ENCODE peak calls at places on chromosomes 13 and 19, in ten cellular contexts. I, Z, O, K, P, Q, W, F, S and Y are unnamed samples.

GRCh38 chr13:50810998-50811397 is 32.5 kb downstream of the DLEU7 start:
- DNase-seq in I (no peak), Z (no peak), O (no peak), K (no peak), P (no peak), Q (peak), W (no peak), F (no peak), S (no peak), Y (no peak)

GRCh38 chr13:77832339-77833100 is 86.1 kb downstream of the EDNRB start:
- DNase-seq in I (no peak), Z (no peak), O (no peak), K (no peak), P (no peak), Q (no peak), W (no peak), F (no peak), S (no peak), Y (no peak)

GRCh38 chr13:79245937-79246574 is 160.0 kb downstream of the RBM26 start:
- DNase-seq in I (no peak), Z (no peak), O (no peak), K (no peak), P (no peak), Q (peak), W (no peak), F (no peak), S (no peak), Y (no peak)

GRCh38 chr19:33469171-33470039 is 52.2 kb downstream of the PEPD start:
- DNase-seq in I (no peak), Z (no peak), O (no peak), K (no peak), P (no peak), Q (no peak), W (no peak), F (no peak), S (no peak), Y (peak)

GRCh38 chr19:47550129-47550528 is 22.8 kb downstream of the ZNF541 start:
- DNase-seq in I (no peak), Z (no peak), O (no peak), K (no peak), P (no peak), Q (no peak), W (no peak), F (no peak), S (no peak), Y (no peak)

GRCh38 chr19:53785196-53785889 is 38.8 kb downstream of the NLRP12 start:
- DNase-seq in I (no peak), Z (no peak), O (no peak), K (no peak), P (no peak), Q (no peak), W (no peak), F (no peak), S (no peak), Y (no peak)

GRCh38 chr13:75566658-75567057 is 17.1 kb downstream of the UCHL3 start:
- DNase-seq in I (peak), Z (no peak), O (no peak), K (no peak), P (no peak), Q (no peak), W (no peak), F (no peak), S (peak), Y (no peak)

GRCh38 chr13:44576396-44577235 is 486 bp upstream of the TSC22D1 start:
- DNase-seq in I (peak), Z (no peak), O (peak), K (peak), P (peak), Q (no peak), W (no peak), F (peak), S (no peak), Y (peak)

GRCh38 chr13:42071667-42072419 is 23.4 kb downstream of the DGKH start:
- DNase-seq in I (no peak), Z (no peak), O (peak), K (no peak), P (peak), Q (no peak), W (no peak), F (no peak), S (no peak), Y (no peak)

GRCh38 chr13:19681517-19681916 is 48.1 kb downstream of the MPHOSPH8 start:
- DNase-seq in I (no peak), Z (no peak), O (no peak), K (no peak), P (no peak), Q (no peak), W (no peak), F (no peak), S (no peak), Y (no peak)

GRCh38 chr13:24660023-24660806 is 20.0 kb upstream of the ATP12A start:
- DNase-seq in I (peak), Z (no peak), O (no peak), K (no peak), P (no peak), Q (no peak), W (no peak), F (no peak), S (no peak), Y (no peak)

GRCh38 chr19:10001899-10002298 is 8.4 kb downstream of the COL5A3 start:
- DNase-seq in I (no peak), Z (peak), O (no peak), K (peak), P (peak), Q (no peak), W (no peak), F (peak), S (no peak), Y (no peak)

GRCh38 chr19:6229951-6230712 is 49.6 kb downstream of the MLLT1 start:
- DNase-seq in I (no peak), Z (no peak), O (peak), K (no peak), P (no peak), Q (no peak), W (no peak), F (no peak), S (no peak), Y (no peak)

GRCh38 chr19:51366999-51367564 is 894 bp upstream of the ETFB start:
- DNase-seq in I (peak), Z (no peak), O (peak), K (peak), P (no peak), Q (no peak), W (no peak), F (peak), S (no peak), Y (no peak)

GRCh38 chr13:21405309-21405708 is 53.8 kb downstream of the ZDHHC20 start:
- DNase-seq in I (no peak), Z (no peak), O (no peak), K (no peak), P (no peak), Q (no peak), W (no peak), F (no peak), S (no peak), Y (no peak)

GRCh38 chr13:49165798-49166752 is 54.1 kb upstream of the MLNR start:
- DNase-seq in I (no peak), Z (no peak), O (no peak), K (no peak), P (no peak), Q (no peak), W (no peak), F (no peak), S (no peak), Y (no peak)

GRCh38 chr13:29459818-29460335 is 135.6 kb downstream of the SLC7A1 start:
- DNase-seq in I (no peak), Z (no peak), O (no peak), K (no peak), P (no peak), Q (no peak), W (no peak), F (no peak), S (no peak), Y (no peak)

GRCh38 chr19:2812414-2813234 is 7.0 kb upstream of the ZNF554 start:
- DNase-seq in I (peak), Z (no peak), O (peak), K (no peak), P (no peak), Q (no peak), W (no peak), F (no peak), S (no peak), Y (no peak)

DNA sequence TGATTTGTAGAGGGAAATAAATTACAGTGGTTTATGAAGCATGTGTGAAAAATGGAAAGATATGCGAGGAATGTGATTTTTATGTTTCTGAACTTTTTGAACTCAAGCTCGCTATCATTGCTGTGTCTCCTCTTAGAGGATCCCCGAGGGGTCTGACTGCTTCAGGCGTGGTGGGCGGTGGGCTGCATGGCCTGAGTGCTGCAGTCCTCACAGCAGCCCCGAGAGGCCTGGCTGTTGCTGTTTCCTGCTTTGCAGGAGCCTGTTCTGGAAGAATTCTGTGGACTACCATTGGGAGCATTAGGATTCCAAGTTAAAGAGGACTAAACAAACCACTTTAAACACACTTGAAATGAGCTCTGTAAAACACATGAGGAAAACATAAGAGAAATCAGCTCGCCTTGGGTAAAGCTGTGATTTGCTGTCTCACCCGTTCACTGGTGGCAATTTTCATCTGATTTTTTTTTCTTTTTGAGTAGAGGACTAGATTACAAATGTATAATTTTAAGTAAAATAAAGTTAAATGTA is 95.9 kb downstream of the ARHGEF7 start:
- DNase-seq in I (no peak), Z (no peak), O (no peak), K (no peak), P (no peak), Q (no peak), W (no peak), F (no peak), S (no peak), Y (no peak)
- H3K4me3 ChIP-seq in I (no peak), Z (no peak), O (no peak), K (no peak), P (no peak), Q (no peak), W (peak), F (no peak), S (no peak), Y (no peak)

GRCh38 chr19:56966697-56967299 is 126.3 kb upstream of the PEG3 start:
- DNase-seq in I (no peak), Z (peak), O (no peak), K (no peak), P (no peak), Q (no peak), W (no peak), F (no peak), S (no peak), Y (no peak)

GRCh38 chr19:56971230-56971629 is 130.7 kb upstream of the PEG3 start:
- DNase-seq in I (no peak), Z (no peak), O (no peak), K (no peak), P (no peak), Q (no peak), W (no peak), F (no peak), S (no peak), Y (no peak)

GRCh38 chr19:56964526-56964925 is 124.0 kb upstream of the PEG3 start:
- DNase-seq in I (no peak), Z (no peak), O (no peak), K (no peak), P (no peak), Q (no peak), W (no peak), F (no peak), S (no peak), Y (no peak)

GRCh38 chr19:56969726-56970125 is 129.2 kb upstream of the PEG3 start:
- DNase-seq in I (no peak), Z (peak), O (no peak), K (no peak), P (no peak), Q (no peak), W (no peak), F (no peak), S (no peak), Y (no peak)

GRCh38 chr19:56966225-56966696 is 125.7 kb upstream of the PEG3 start:
- DNase-seq in I (peak), Z (peak), O (peak), K (no peak), P (no peak), Q (no peak), W (no peak), F (no peak), S (no peak), Y (no peak)
- TF ChIP-seq EP300 in I (no peak), Z (no peak), O (no peak), K (no peak), P (no peak), Q (no peak), W (no peak), F (no peak), S (no peak), Y (no peak)

GRCh38 chr13:99380402-99380801 is 73.2 kb upstream of the GPR183 start:
- DNase-seq in I (no peak), Z (no peak), O (no peak), K (no peak), P (no peak), Q (no peak), W (no peak), F (no peak), S (no peak), Y (no peak)

GRCh38 chr13:99378985-99379734 is 72.0 kb upstream of the GPR183 start:
- DNase-seq in I (no peak), Z (no peak), O (no peak), K (no peak), P (no peak), Q (no peak), W (no peak), F (no peak), S (no peak), Y (no peak)

GRCh38 chr13:99382428-99383133 is 75.4 kb upstream of the GPR183 start:
- DNase-seq in I (no peak), Z (no peak), O (no peak), K (peak), P (no peak), Q (no peak), W (no peak), F (no peak), S (no peak), Y (no peak)

GRCh38 chr13:99379856-99380255 is 72.7 kb upstream of the GPR183 start:
- DNase-seq in I (no peak), Z (no peak), O (no peak), K (no peak), P (no peak), Q (no peak), W (no peak), F (no peak), S (no peak), Y (no peak)

DNA sequence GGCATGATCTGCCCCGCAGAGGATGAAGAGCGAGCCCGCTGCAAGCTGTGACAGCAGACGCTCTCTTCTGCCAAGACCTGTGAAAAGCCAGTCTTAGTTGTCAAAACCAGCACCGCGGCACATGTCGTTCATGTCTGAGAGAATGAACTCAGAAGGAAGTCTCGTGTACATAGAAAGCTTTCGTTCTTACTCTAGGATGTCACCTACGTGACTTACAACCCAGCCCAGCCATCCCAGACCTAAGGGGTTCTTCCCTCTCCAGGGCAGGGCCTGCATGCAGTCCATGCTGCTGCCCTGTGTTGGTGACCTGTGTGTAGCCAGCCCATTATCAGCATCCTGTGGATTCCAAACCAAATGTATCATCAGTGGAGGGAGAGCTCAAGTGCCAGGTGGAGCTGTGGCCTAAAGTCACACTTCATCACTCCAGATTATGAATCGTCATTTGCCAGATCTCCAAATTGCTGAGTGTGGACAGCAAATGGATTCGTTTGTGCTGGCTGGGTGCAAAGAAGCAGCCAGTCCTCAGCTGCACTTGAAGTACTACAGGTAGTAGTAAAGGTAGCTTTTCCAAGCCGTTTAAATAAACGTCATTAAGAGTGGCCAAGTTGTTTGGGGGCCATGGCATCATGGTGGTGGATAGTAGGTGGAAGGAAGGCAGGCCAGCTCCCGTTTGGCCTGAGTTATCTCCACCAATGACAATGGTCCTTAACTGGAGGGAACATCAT is 73.9 kb upstream of the GPR183 start:
- DNase-seq in I (no peak), Z (no peak), O (no peak), K (no peak), P (no peak), Q (peak), W (no peak), F (no peak), S (no peak), Y (no peak)
- H3K27ac ChIP-seq in I (no peak), Z (no peak), O (no peak), K (no peak), P (no peak), Q (peak), W (no peak), F (no peak), S (no peak), Y (no peak)

DNA sequence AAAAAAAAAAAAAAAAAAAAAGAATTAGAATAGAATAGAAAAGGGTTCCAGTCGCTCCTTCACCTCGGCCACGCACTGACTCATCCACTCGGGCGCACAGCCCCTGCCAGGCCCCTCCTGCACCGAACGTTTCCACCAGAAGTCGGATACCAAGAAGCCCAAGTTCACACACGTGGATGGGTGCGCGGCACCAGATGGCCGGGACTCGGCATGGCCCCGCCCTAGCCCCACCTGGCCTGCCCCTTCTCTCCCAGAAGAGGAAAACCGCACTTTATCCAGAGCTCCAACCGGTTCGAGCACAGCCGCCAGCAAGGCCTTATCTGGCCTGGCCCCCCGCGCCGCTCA is 5.9 kb downstream of the PRR36 start:
- DNase-seq in I (no peak), Z (peak), O (no peak), K (no peak), P (peak), Q (no peak), W (no peak), F (peak), S (no peak), Y (no peak)
- H3K4me3 ChIP-seq in I (no peak), Z (no peak), O (peak), K (peak), P (peak), Q (no peak), W (peak), F (peak), S (peak), Y (peak)

GRCh38 chr13:102295316-102296048 is 106.4 kb downstream of the FGF14 start:
- DNase-seq in I (no peak), Z (no peak), O (no peak), K (no peak), P (no peak), Q (no peak), W (no peak), F (no peak), S (no peak), Y (no peak)

GRCh38 chr13:102291587-102292218 is 110.1 kb downstream of the FGF14 start:
- DNase-seq in I (no peak), Z (no peak), O (no peak), K (no peak), P (no peak), Q (no peak), W (no peak), F (no peak), S (no peak), Y (no peak)

GRCh38 chr13:102289606-102290005 is 112.2 kb downstream of the FGF14 start:
- DNase-seq in I (no peak), Z (no peak), O (no peak), K (no peak), P (no peak), Q (no peak), W (no peak), F (no peak), S (no peak), Y (no peak)

GRCh38 chr13:102294407-102295018 is 107.3 kb downstream of the FGF14 start:
- DNase-seq in I (no peak), Z (no peak), O (no peak), K (no peak), P (no peak), Q (no peak), W (no peak), F (no peak), S (no peak), Y (no peak)

GRCh38 chr13:102293723-102294122 is 108.1 kb downstream of the FGF14 start:
- DNase-seq in I (no peak), Z (no peak), O (no peak), K (no peak), P (no peak), Q (no peak), W (no peak), F (no peak), S (no peak), Y (no peak)
- TF ChIP-seq EP300 in I (no peak), Z (no peak), O (no peak), K (no peak), P (no peak), Q (no peak), W (no peak), F (no peak), S (no peak), Y (no peak)

GRCh38 chr19:48646912-48647216 is 877 bp upstream of the CA11 start:
- DNase-seq in I (no peak), Z (no peak), O (no peak), K (no peak), P (no peak), Q (no peak), W (no peak), F (no peak), S (no peak), Y (no peak)

GRCh38 chr19:48646192-48646911 is 365 bp upstream of the CA11 start:
- DNase-seq in I (peak), Z (peak), O (peak), K (peak), P (peak), Q (no peak), W (peak), F (peak), S (peak), Y (peak)

GRCh38 chr19:48650974-48651681 is 5.1 kb upstream of the CA11 start:
- DNase-seq in I (no peak), Z (no peak), O (no peak), K (no peak), P (peak), Q (no peak), W (no peak), F (no peak), S (no peak), Y (no peak)

GRCh38 chr19:48645652-48646191 is at the start of gene CA11:
- DNase-seq in I (no peak), Z (peak), O (no peak), K (no peak), P (no peak), Q (no peak), W (no peak), F (no peak), S (no peak), Y (no peak)

GRCh38 chr19:48648134-48648533 is 2.1 kb upstream of the CA11 start:
- DNase-seq in I (no peak), Z (no peak), O (no peak), K (no peak), P (peak), Q (no peak), W (no peak), F (no peak), S (no peak), Y (no peak)
- H3K27ac ChIP-seq in I (no peak), Z (no peak), O (no peak), K (no peak), P (no peak), Q (no peak), W (no peak), F (no peak), S (no peak), Y (no peak)

DNA sequence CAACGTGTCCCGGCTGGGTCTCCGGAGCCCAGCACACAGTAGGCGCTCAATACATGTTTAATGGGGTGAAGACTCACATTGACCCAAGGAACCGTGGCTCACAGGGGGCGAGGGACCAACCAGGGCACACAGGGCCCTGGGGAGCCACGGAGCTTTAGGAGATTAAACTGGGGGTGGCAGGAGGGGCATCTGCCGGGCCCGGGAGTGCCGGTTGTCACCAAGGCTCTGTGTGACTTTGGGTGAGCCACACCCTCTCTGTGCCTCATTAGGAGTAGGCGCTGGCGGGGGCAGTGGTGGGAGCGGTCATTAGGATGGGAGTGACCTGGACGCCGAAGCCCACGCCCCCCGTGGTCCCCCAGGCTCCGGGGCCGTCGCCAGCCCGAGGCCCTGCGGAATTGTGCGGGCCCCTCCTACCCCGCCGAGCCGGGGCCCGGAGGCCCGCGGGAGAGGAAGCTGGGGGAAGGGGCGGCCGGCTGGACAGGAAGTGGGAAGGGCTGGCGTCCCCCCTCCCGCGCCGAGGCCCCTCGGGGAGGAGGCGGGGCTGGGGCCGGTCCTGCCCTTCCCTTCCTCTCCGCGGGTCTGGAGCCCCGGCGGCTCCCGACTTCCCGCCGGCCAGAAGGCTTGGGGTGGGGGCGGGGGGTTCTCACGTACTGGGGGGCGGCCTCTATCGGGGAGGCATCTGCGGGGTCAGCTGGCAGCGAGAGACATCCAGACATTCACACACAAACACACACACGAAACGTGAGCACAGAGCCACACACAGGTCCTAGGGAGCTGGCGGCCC is 1.8 kb upstream of the SSBP4 start:
- DNase-seq in I (peak), Z (peak), O (peak), K (peak), P (peak), Q (no peak), W (peak), F (no peak), S (no peak), Y (peak)
- H3K4me3 ChIP-seq in I (peak), Z (peak), O (peak), K (peak), P (peak), Q (peak), W (peak), F (peak), S (peak), Y (peak)